ENCODE peak calls at places on chromosomes 12 and 14, in four cellular contexts. U, Z, X and J are unnamed samples.

GRCh38 chr14:49621114-49621881 is 699 bp downstream of the MGAT2 start:
- DNase-seq in U (no peak), Z (no peak), X (peak; percentile 70), J (no peak)

GRCh38 chr12:3962661-3963483 is 89.7 kb upstream of the PARP11 start:
- DNase-seq in U (no peak), Z (no peak), X (peak; percentile 7), J (no peak)

GRCh38 chr12:84697141-84697540 is 215.5 kb downstream of the SLC6A15 start:
- DNase-seq in U (no peak), Z (peak; percentile 48), X (no peak), J (peak; percentile 57)

GRCh38 chr12:7142057-7142644 is 12.0 kb downstream of the CLSTN3 start:
- DNase-seq in U (no peak), Z (no peak), X (peak; percentile 73), J (no peak)

GRCh38 chr14:75196468-75196867 is 20.1 kb upstream of the TMED10 start:
- DNase-seq in U (no peak), Z (no peak), X (peak; percentile 51), J (no peak)

GRCh38 chr12:57479376-57480115 is at the start of gene ARHGAP9:
- DNase-seq in U (no peak), Z (no peak), X (no peak), J (no peak)

GRCh38 chr14:72924332-72924731 is 1.9 kb upstream of the DCAF4 start:
- DNase-seq in U (no peak), Z (no peak), X (no peak), J (no peak)

GRCh38 chr14:72186461-72187035 is 254.3 kb downstream of the RGS6 start:
- DNase-seq in U (no peak), Z (no peak), X (peak; percentile 3), J (no peak)

GRCh38 chr12:52670506-52670905 is 9.7 kb downstream of the KRT1 start:
- DNase-seq in U (no peak), Z (no peak), X (no peak), J (no peak)

GRCh38 chr12:52667931-52668330 is 12.3 kb downstream of the KRT1 start:
- DNase-seq in U (no peak), Z (no peak), X (no peak), J (no peak)

GRCh38 chr12:52670961-52671360 is 9.2 kb downstream of the KRT1 start:
- DNase-seq in U (peak; percentile 23), Z (no peak), X (no peak), J (no peak)

GRCh38 chr12:52669426-52669825 is 10.8 kb downstream of the KRT1 start:
- DNase-seq in U (no peak), Z (no peak), X (no peak), J (no peak)

GRCh38 chr12:52667509-52667908 is 12.7 kb downstream of the KRT1 start:
- DNase-seq in U (no peak), Z (no peak), X (peak; percentile 11), J (no peak)
- TF ChIP-seq CTCF in U (peak; percentile 60), Z (peak; percentile 37), X (no peak), J (peak; percentile 4)

GRCh38 chr12:95279835-95280234 is 62.2 kb downstream of the VEZT start:
- DNase-seq in U (no peak), Z (no peak), X (no peak), J (no peak)

GRCh38 chr12:95282266-95282665 is 64.7 kb downstream of the VEZT start:
- DNase-seq in U (no peak), Z (no peak), X (no peak), J (no peak)

DNA sequence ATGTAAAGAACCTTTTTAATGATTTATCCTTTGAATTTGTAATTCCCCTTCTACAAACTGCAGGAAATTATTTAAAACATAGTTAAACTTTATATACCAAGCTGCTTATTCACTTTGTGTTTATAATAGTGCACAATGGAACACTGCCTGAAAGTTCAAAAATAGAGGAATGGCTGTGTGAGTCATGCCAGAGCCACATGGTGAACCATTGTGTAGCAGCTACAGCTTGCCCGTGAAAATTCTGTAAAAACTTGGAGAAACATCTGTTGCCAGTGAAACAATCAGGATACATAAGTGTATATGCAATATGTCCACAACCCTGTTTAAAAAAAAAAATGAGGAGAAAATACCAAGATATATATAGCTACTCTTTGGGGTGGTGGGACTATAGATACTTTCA is 59.5 kb downstream of the VEZT start:
- DNase-seq in U (no peak), Z (peak; percentile 39), X (no peak), J (peak; percentile 81)
- H3K4me3 ChIP-seq in U (no peak overlapping the region), Z (no peak overlapping the region), X (no peak overlapping the region), J (no peak overlapping the region)

GRCh38 chr12:50111417-50111692 is 681 bp upstream of the COX14 start:
- DNase-seq in U (no peak), Z (no peak), X (no peak), J (no peak)

GRCh38 chr12:50112456-50113218 is 601 bp downstream of the COX14 start:
- DNase-seq in U (no peak), Z (no peak), X (peak; percentile 62), J (peak; percentile 15)

GRCh38 chr12:50110762-50111416 is 1.1 kb upstream of the COX14 start:
- DNase-seq in U (no peak), Z (no peak), X (peak; percentile 73), J (no peak)

GRCh38 chr12:50110127-50110761 is 1.8 kb upstream of the COX14 start:
- DNase-seq in U (no peak), Z (no peak), X (peak; percentile 77), J (peak; percentile 24)

DNA sequence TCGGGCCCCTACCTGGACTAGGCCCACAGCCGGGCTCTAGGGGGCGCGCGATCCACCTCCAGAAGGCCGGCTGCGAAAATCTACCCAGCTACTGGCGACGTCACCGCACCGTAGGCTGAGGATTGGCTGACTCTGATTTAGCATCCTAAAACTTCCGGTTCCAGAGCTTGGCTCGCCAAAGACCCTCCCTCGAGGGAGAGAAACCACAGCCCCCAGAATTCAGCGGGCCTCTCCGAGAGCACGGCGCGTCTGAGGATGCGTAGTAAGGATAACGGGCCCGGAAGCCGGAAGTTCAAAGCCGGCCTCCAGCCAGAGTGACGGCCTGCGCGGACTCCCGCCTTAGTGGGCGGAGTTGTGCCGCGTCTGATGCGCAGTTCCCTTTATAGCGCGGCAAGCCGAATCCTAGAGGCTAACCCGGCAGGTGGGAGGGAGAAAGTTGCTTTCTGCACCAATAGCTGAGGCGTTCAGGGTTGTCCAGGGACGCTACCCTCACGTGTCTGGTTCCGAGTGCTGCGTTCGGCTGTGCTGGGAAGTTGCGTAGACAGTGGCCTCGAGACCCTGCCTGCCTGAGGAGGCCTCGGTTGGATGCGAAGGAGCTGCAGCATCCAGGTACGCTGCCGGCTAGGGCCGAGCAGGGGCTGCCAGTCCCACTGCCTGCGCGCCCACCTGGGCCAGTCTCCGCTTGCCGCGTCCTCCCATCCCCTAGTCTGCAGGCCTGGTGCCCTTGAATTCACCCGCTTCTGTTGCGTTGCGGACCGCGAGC is at the start of gene COX14:
- DNase-seq in U (peak; percentile 93), Z (peak; percentile 98), X (peak; percentile 100), J (peak; percentile 98)
- TF ChIP-seq CTCF in U (peak; percentile 97), Z (peak; percentile 94), X (peak; percentile 95), J (peak; percentile 97)

GRCh38 chr12:130555628-130556485 is 160.2 kb downstream of the RIMBP2 start:
- DNase-seq in U (no peak), Z (no peak), X (peak; percentile 13), J (no peak)
- H3K4me3 ChIP-seq in U (no peak overlapping the region), Z (no peak overlapping the region), X (no peak overlapping the region), J (no peak overlapping the region)